ENCODE peak calls at places on chromosomes 11 and 22, in five cellular contexts. One of them, this sample, is unnamed.

GRCh38 chr22:22181515-22181959 is 63.0 kb upstream of the VPREB1 start:
- DNase-seq in GM23338: no peak
- DNase-seq in HCT116: no peak
- DNase-seq in HL-60: no peak
- DNase-seq in HepG2: peak
- DNase-seq in this sample: no peak

GRCh38 chr11:15911377-15912044 is 444.8 kb downstream of the SOX6 start:
- DNase-seq in GM23338: no peak
- DNase-seq in HCT116: no peak
- DNase-seq in HL-60: peak
- DNase-seq in HepG2: no peak
- DNase-seq in this sample: no peak

GRCh38 chr22:46086577-46087335 is 63.6 kb upstream of the PPARA start:
- DNase-seq in GM23338: no peak
- DNase-seq in HCT116: no peak
- DNase-seq in HL-60: no peak
- DNase-seq in HepG2: no peak
- DNase-seq in this sample: no peak

GRCh38 chr11:59778122-59778521 is 22.9 kb downstream of the STX3 start:
- DNase-seq in GM23338: no peak
- DNase-seq in HCT116: no peak
- DNase-seq in HL-60: no peak
- DNase-seq in HepG2: peak
- DNase-seq in this sample: no peak

GRCh38 chr11:80297808-80298460 is 857.1 kb upstream of the TENM4 start:
- DNase-seq in GM23338: no peak
- DNase-seq in HCT116: no peak
- DNase-seq in HL-60: no peak
- DNase-seq in HepG2: no peak
- DNase-seq in this sample: peak

GRCh38 chr11:2273311-2273710 is 2.9 kb upstream of the ASCL2 start:
- DNase-seq in GM23338: no peak
- DNase-seq in HCT116: no peak
- DNase-seq in HL-60: no peak
- DNase-seq in HepG2: no peak
- DNase-seq in this sample: no peak

GRCh38 chr22:42388130-42388797 is 43.9 kb downstream of the NFAM1 start:
- DNase-seq in GM23338: peak
- DNase-seq in HCT116: no peak
- DNase-seq in HL-60: no peak
- DNase-seq in HepG2: no peak
- DNase-seq in this sample: no peak

GRCh38 chr11:75639752-75640151 is 29.1 kb downstream of the MAP6 start:
- DNase-seq in GM23338: no peak
- DNase-seq in HCT116: no peak
- DNase-seq in HL-60: no peak
- DNase-seq in HepG2: no peak
- DNase-seq in this sample: no peak

GRCh38 chr11:134655189-134655937 is 243.3 kb upstream of the B3GAT1 start:
- DNase-seq in GM23338: no peak
- DNase-seq in HCT116: no peak
- DNase-seq in HL-60: no peak
- DNase-seq in HepG2: no peak
- DNase-seq in this sample: no peak

GRCh38 chr11:86741489-86742435 is 58.6 kb upstream of the PRSS23 start:
- DNase-seq in GM23338: no peak
- DNase-seq in HCT116: no peak
- DNase-seq in HL-60: no peak
- DNase-seq in HepG2: peak
- DNase-seq in this sample: peak

GRCh38 chr22:46580940-46581579 is 39.1 kb upstream of the GRAMD4 start:
- DNase-seq in GM23338: no peak
- DNase-seq in HCT116: no peak
- DNase-seq in HL-60: no peak
- DNase-seq in HepG2: no peak
- DNase-seq in this sample: no peak

DNA sequence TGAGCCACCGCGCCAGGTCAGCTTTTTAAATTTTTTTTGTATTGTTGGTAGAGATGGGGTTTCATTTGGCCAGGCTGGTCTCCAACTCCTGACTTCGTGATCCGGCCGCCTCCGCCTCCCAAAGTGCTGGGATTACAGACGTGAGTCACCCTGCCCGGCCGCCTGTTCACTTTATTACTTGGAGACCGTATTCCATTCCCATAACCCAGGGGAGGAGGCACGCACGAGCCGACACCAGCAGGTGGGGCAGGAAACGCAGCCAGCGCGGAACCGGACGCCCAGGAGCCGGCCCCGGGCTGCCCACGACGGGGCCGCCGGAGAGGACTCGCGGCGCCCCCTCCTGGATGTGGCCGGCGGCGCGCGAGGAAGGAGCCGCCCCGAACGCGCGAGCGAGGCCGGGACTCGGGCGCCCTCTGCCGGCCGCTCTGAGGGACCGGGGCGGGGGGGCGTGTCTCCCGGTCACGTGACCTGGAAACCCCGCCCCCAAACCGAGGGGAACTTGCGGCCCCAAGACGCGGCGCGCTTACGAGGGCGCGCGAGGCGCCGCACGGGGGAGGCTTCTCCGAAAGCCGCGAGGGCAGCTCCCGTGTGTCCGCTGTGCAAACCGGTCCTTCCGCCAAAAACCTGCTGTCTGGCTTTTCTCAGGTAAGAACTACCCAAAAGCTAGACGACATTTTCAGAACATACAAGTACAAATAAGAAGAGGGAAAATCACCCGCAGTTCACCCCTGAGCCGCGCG is 11.6 kb upstream of the RNH1 start:
- DNase-seq in GM23338: peak
- DNase-seq in HCT116: peak
- DNase-seq in HL-60: peak
- DNase-seq in HepG2: peak
- DNase-seq in this sample: peak
- TF ChIP-seq POLR2AphosphoS5 in GM23338: peak
- TF ChIP-seq POLR2AphosphoS5 in HCT116: peak
- TF ChIP-seq POLR2AphosphoS5 in HL-60: no peak
- TF ChIP-seq POLR2AphosphoS5 in HepG2: peak
- TF ChIP-seq POLR2AphosphoS5 in this sample: peak

DNA sequence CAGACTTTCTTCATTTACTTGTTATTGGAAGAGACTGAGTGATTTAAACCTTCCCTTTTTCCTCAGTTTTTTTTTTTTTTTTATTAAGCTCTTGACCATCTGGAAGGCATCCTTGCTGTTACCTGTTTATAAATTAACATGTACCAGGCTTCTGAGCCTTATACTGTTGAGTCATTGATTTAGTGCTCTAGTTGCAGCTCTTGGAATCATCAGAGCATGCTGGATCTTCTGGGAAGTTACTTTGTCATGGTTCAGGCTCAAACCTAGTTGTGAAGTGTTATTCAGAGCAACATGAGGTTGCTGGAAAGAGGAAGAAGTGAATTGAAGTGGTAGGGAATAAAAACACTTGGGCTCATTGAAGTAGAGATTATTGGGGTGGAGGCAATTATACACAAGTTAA is 6.3 kb downstream of the ZDHHC5 start:
- DNase-seq in GM23338: no peak
- DNase-seq in HCT116: no peak
- DNase-seq in HL-60: no peak
- DNase-seq in HepG2: no peak
- DNase-seq in this sample: no peak
- TF ChIP-seq REST in GM23338: no peak
- TF ChIP-seq REST in HCT116: no peak
- TF ChIP-seq REST in HL-60: no peak
- TF ChIP-seq REST in HepG2: no peak
- TF ChIP-seq REST in this sample: no peak

GRCh38 chr11:117575856-117576255 is 221.2 kb downstream of the DSCAML1 start:
- DNase-seq in GM23338: no peak
- DNase-seq in HCT116: no peak
- DNase-seq in HL-60: no peak
- DNase-seq in HepG2: no peak
- DNase-seq in this sample: no peak
- TF ChIP-seq POLR2AphosphoS5 in GM23338: no peak
- TF ChIP-seq POLR2AphosphoS5 in HCT116: no peak
- TF ChIP-seq POLR2AphosphoS5 in HL-60: no peak
- TF ChIP-seq POLR2AphosphoS5 in HepG2: no peak
- TF ChIP-seq POLR2AphosphoS5 in this sample: no peak

GRCh38 chr22:30804626-30805025 is 110.0 kb downstream of the OSBP2 start:
- DNase-seq in GM23338: no peak
- DNase-seq in HCT116: no peak
- DNase-seq in HL-60: no peak
- DNase-seq in HepG2: no peak
- DNase-seq in this sample: no peak

GRCh38 chr22:30802202-30803166 is 107.8 kb downstream of the OSBP2 start:
- DNase-seq in GM23338: peak
- DNase-seq in HCT116: peak
- DNase-seq in HL-60: peak
- DNase-seq in HepG2: peak
- DNase-seq in this sample: no peak

GRCh38 chr22:30806391-30806861 is 111.8 kb downstream of the OSBP2 start:
- DNase-seq in GM23338: peak
- DNase-seq in HCT116: peak
- DNase-seq in HL-60: no peak
- DNase-seq in HepG2: peak
- DNase-seq in this sample: no peak

GRCh38 chr22:30803679-30804078 is 109.0 kb downstream of the OSBP2 start:
- DNase-seq in GM23338: no peak
- DNase-seq in HCT116: no peak
- DNase-seq in HL-60: no peak
- DNase-seq in HepG2: no peak
- DNase-seq in this sample: no peak

DNA sequence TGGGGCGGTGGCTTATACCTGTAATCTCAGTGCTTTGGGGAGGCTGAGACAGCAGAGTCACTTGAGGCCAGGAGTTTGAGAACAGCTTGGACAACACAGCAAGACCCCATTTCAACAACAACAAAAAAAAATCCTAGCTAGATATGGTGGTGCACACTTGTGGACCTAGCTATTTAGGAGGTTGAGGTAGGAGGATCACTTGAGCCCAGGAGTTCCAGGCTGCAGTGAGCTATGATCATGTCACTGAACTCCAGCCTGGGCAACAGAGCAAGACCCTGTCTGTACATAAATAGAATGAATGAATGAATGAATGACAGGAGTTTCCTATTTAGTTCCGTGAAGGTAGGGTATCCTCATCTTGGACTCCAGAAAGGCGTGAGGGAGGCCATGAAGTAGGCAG is 107.0 kb downstream of the OSBP2 start:
- DNase-seq in GM23338: no peak
- DNase-seq in HCT116: no peak
- DNase-seq in HL-60: no peak
- DNase-seq in HepG2: no peak
- DNase-seq in this sample: no peak
- TF ChIP-seq REST in GM23338: no peak
- TF ChIP-seq REST in HCT116: no peak
- TF ChIP-seq REST in HL-60: peak
- TF ChIP-seq REST in HepG2: no peak
- TF ChIP-seq REST in this sample: no peak